ENCODE peak calls at places on chromosomes 7 and 10, in five cellular contexts. One of them, this sample, is unnamed. For H3K36me3, the result is how much of the 10 kb centered on the place peaks cover.

GRCh38 chr10:33151344-33151864 is 183.1 kb downstream of the NRP1 start:
- DNase-seq in IMR-90: no peak
- DNase-seq in trophoblast cell: no peak
- DNase-seq in neuronal stem cell: no peak
- DNase-seq in mesenchymal stem cell: no peak
- DNase-seq in this sample: no peak

GRCh38 chr7:34317039-34317438 is 341.0 kb upstream of the NPSR1 start:
- DNase-seq in IMR-90: no peak
- DNase-seq in mesenchymal stem cell: no peak
- DNase-seq in neuronal stem cell: no peak
- DNase-seq in trophoblast cell: no peak
- DNase-seq in this sample: no peak

GRCh38 chr7:4151524-4151923 is 530.6 kb upstream of the FOXK1 start:
- DNase-seq in IMR-90: no peak
- DNase-seq in mesenchymal stem cell: no peak
- DNase-seq in trophoblast cell: no peak
- DNase-seq in neuronal stem cell: no peak
- DNase-seq in this sample: no peak

GRCh38 chr10:45464958-45465567 is 91.0 kb downstream of the ALOX5 start:
- DNase-seq in mesenchymal stem cell: peak
- DNase-seq in trophoblast cell: peak
- DNase-seq in neuronal stem cell: peak
- DNase-seq in IMR-90: peak
- DNase-seq in this sample: peak

GRCh38 chr10:116079355-116079754 is 193.7 kb downstream of the GFRA1 start:
- DNase-seq in trophoblast cell: no peak
- DNase-seq in IMR-90: no peak
- DNase-seq in neuronal stem cell: no peak
- DNase-seq in mesenchymal stem cell: no peak
- DNase-seq in this sample: no peak

GRCh38 chr10:73131913-73132686 is 21.8 kb downstream of the NUDT13 start:
- DNase-seq in trophoblast cell: no peak
- DNase-seq in IMR-90: no peak
- DNase-seq in mesenchymal stem cell: no peak
- DNase-seq in neuronal stem cell: no peak
- DNase-seq in this sample: no peak

GRCh38 chr10:79409038-79410035 is 36.1 kb downstream of the ZCCHC24 start:
- DNase-seq in IMR-90: no peak
- DNase-seq in neuronal stem cell: no peak
- DNase-seq in trophoblast cell: no peak
- DNase-seq in mesenchymal stem cell: no peak
- DNase-seq in this sample: no peak

GRCh38 chr10:7193369-7193768 is 217.5 kb downstream of the SFMBT2 start:
- DNase-seq in trophoblast cell: peak
- DNase-seq in IMR-90: no peak
- DNase-seq in mesenchymal stem cell: no peak
- DNase-seq in neuronal stem cell: no peak
- DNase-seq in this sample: no peak

GRCh38 chr7:105429746-105430612 is 41.3 kb upstream of the SRPK2 start:
- DNase-seq in neuronal stem cell: no peak
- DNase-seq in mesenchymal stem cell: peak
- DNase-seq in IMR-90: peak
- DNase-seq in trophoblast cell: peak
- DNase-seq in this sample: peak

GRCh38 chr7:155190608-155191536 is 106.8 kb upstream of the INSIG1 start:
- DNase-seq in IMR-90: no peak
- DNase-seq in mesenchymal stem cell: peak
- DNase-seq in trophoblast cell: no peak
- DNase-seq in neuronal stem cell: peak
- DNase-seq in this sample: peak

GRCh38 chr7:519974-520458 is 370 bp upstream of the PDGFA start:
- DNase-seq in IMR-90: peak
- DNase-seq in trophoblast cell: peak
- DNase-seq in mesenchymal stem cell: peak
- DNase-seq in neuronal stem cell: no peak
- DNase-seq in this sample: peak

GRCh38 chr10:88881922-88882645 is 2.0 kb downstream of the STAMBPL1 start:
- DNase-seq in trophoblast cell: no peak
- DNase-seq in mesenchymal stem cell: peak
- DNase-seq in neuronal stem cell: no peak
- DNase-seq in IMR-90: no peak
- DNase-seq in this sample: no peak

DNA sequence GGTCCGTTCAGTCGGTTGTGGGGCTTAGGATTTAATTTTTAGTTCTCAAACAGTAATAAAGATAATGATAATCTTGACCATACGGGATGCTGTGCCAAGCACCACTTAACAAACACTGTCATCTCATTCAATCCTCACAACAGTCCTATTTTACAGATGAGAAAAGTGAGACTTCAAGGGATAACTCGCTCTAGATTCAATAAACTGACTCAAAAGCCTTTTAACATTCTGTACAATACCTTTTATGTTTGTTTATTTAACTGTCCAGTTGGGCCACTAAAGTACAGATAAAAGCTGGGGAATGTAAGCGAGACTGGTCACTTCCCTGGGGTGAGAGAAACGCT is 437 bp upstream of the CFAP69 start:
- DNase-seq in IMR-90: no peak
- DNase-seq in mesenchymal stem cell: no peak
- DNase-seq in neuronal stem cell: no peak
- DNase-seq in trophoblast cell: no peak
- DNase-seq in this sample: no peak
- H2BK120ac ChIP-seq in IMR-90: peak
- H2BK120ac ChIP-seq in mesenchymal stem cell: no peak
- H2BK120ac ChIP-seq in neuronal stem cell: no peak
- H2BK120ac ChIP-seq in trophoblast cell: no peak
- H2BK120ac ChIP-seq in this sample: no peak

GRCh38 chr7:92044940-92045339 is 89.3 kb downstream of the CYP51A1 start:
- DNase-seq in neuronal stem cell: no peak
- DNase-seq in mesenchymal stem cell: no peak
- DNase-seq in trophoblast cell: no peak
- DNase-seq in IMR-90: no peak
- DNase-seq in this sample: no peak
- H3K36me3 ChIP-seq in neuronal stem cell: under half
- H3K36me3 ChIP-seq in mesenchymal stem cell: half or more
- H3K36me3 ChIP-seq in trophoblast cell: under half
- H3K36me3 ChIP-seq in IMR-90: under half
- H3K36me3 ChIP-seq in this sample: under half

GRCh38 chr7:1670894-1671875 is 1.1 kb downstream of the ELFN1 start:
- DNase-seq in IMR-90: no peak
- DNase-seq in mesenchymal stem cell: no peak
- DNase-seq in neuronal stem cell: no peak
- DNase-seq in trophoblast cell: no peak
- DNase-seq in this sample: no peak

GRCh38 chr7:1668486-1668931 is 1.6 kb upstream of the ELFN1 start:
- DNase-seq in IMR-90: no peak
- DNase-seq in mesenchymal stem cell: peak
- DNase-seq in neuronal stem cell: peak
- DNase-seq in trophoblast cell: no peak
- DNase-seq in this sample: peak

GRCh38 chr7:1669486-1669951 is 558 bp upstream of the ELFN1 start:
- DNase-seq in trophoblast cell: no peak
- DNase-seq in mesenchymal stem cell: no peak
- DNase-seq in neuronal stem cell: peak
- DNase-seq in IMR-90: no peak
- DNase-seq in this sample: no peak

GRCh38 chr7:1668932-1669485 is 1.1 kb upstream of the ELFN1 start:
- DNase-seq in trophoblast cell: no peak
- DNase-seq in neuronal stem cell: peak
- DNase-seq in IMR-90: peak
- DNase-seq in mesenchymal stem cell: peak
- DNase-seq in this sample: peak

GRCh38 chr7:1669954-1670893 is at the start of gene ELFN1:
- DNase-seq in IMR-90: peak
- DNase-seq in neuronal stem cell: peak
- DNase-seq in mesenchymal stem cell: no peak
- DNase-seq in trophoblast cell: no peak
- DNase-seq in this sample: peak
- H2BK120ac ChIP-seq in IMR-90: no peak
- H2BK120ac ChIP-seq in neuronal stem cell: peak
- H2BK120ac ChIP-seq in mesenchymal stem cell: no peak
- H2BK120ac ChIP-seq in trophoblast cell: no peak
- H2BK120ac ChIP-seq in this sample: no peak

GRCh38 chr10:119139464-119140067 is 25.9 kb downstream of the SFXN4 start:
- DNase-seq in neuronal stem cell: peak
- DNase-seq in trophoblast cell: no peak
- DNase-seq in mesenchymal stem cell: peak
- DNase-seq in IMR-90: peak
- DNase-seq in this sample: peak
- H3K36me3 ChIP-seq in neuronal stem cell: under half
- H3K36me3 ChIP-seq in trophoblast cell: under half
- H3K36me3 ChIP-seq in mesenchymal stem cell: under half
- H3K36me3 ChIP-seq in IMR-90: under half
- H3K36me3 ChIP-seq in this sample: under half

GRCh38 chr10:71622656-71623055 is 96.9 kb downstream of the C10orf105 start:
- DNase-seq in mesenchymal stem cell: no peak
- DNase-seq in neuronal stem cell: no peak
- DNase-seq in trophoblast cell: no peak
- DNase-seq in IMR-90: no peak
- DNase-seq in this sample: no peak
- H2BK120ac ChIP-seq in mesenchymal stem cell: no peak
- H2BK120ac ChIP-seq in neuronal stem cell: peak
- H2BK120ac ChIP-seq in trophoblast cell: peak
- H2BK120ac ChIP-seq in IMR-90: no peak
- H2BK120ac ChIP-seq in this sample: no peak

GRCh38 chr7:130893441-130893894 is 159.5 kb upstream of the KLF14 start:
- DNase-seq in IMR-90: peak
- DNase-seq in neuronal stem cell: no peak
- DNase-seq in trophoblast cell: no peak
- DNase-seq in mesenchymal stem cell: peak
- DNase-seq in this sample: no peak
- H3K36me3 ChIP-seq in IMR-90: half or more
- H3K36me3 ChIP-seq in neuronal stem cell: under half
- H3K36me3 ChIP-seq in trophoblast cell: under half
- H3K36me3 ChIP-seq in mesenchymal stem cell: half or more
- H3K36me3 ChIP-seq in this sample: under half

GRCh38 chr10:34653530-34653929 is 161.6 kb downstream of the PARD3 start:
- DNase-seq in trophoblast cell: no peak
- DNase-seq in IMR-90: no peak
- DNase-seq in neuronal stem cell: no peak
- DNase-seq in mesenchymal stem cell: no peak
- DNase-seq in this sample: no peak
- H2BK120ac ChIP-seq in trophoblast cell: no peak
- H2BK120ac ChIP-seq in IMR-90: no peak
- H2BK120ac ChIP-seq in neuronal stem cell: no peak
- H2BK120ac ChIP-seq in mesenchymal stem cell: no peak
- H2BK120ac ChIP-seq in this sample: no peak